ENCODE peak calls at places on chromosomes 11 and 22, in six cellular contexts. E, G, P, O, M and L are unnamed samples.
A peak's percentile ranks its signal among the peaks of the same experiment; 100 is the strongest.

GRCh38 chr11:12066056-12066798 is 44.2 kb upstream of the MICAL2 start:
- DNase-seq in E (no peak), G (no peak), P (no peak), O (no peak), M (no peak), L (no peak)

GRCh38 chr11:76742912-76743311 is 40.2 kb upstream of the TSKU start:
- DNase-seq in E (no peak), G (no peak), P (no peak), O (no peak), M (no peak), L (no peak)

GRCh38 chr22:45688606-45689080 is 17.0 kb downstream of the ATXN10 start:
- DNase-seq in E (no peak), G (no peak), P (no peak), O (no peak), M (no peak), L (no peak)

GRCh38 chr22:27382947-27383346 is 418.6 kb downstream of the MN1 start:
- DNase-seq in E (no peak), G (no peak), P (no peak), O (no peak), M (no peak), L (no peak)

GRCh38 chr11:46001427-46002049 is 79.1 kb downstream of the LARGE2 start:
- DNase-seq in E (no peak), G (no peak), P (no peak), O (no peak), M (no peak), L (no peak)

GRCh38 chr22:20055654-20056053 is 24.4 kb upstream of the DGCR8 start:
- DNase-seq in E (no peak), G (no peak), P (no peak), O (no peak), M (no peak), L (no peak)

GRCh38 chr11:117703209-117703608 is 93.8 kb downstream of the DSCAML1 start:
- DNase-seq in E (no peak), G (no peak), P (no peak), O (no peak), M (no peak), L (no peak)

GRCh38 chr22:37499006-37499707 is 13.0 kb upstream of the MFNG start:
- DNase-seq in E (no peak), G (no peak), P (no peak), O (no peak), M (no peak), L (no peak)

GRCh38 chr11:70863186-70863585 is 389.2 kb downstream of the SHANK2 start:
- DNase-seq in E (no peak), G (no peak), P (no peak), O (no peak), M (no peak), L (no peak)

GRCh38 chr11:47177229-47177845 is 658 bp upstream of the ARFGAP2 start:
- DNase-seq in E (peak; percentile 58), G (peak; percentile 78), P (peak; percentile 74), O (peak; percentile 84), M (peak; percentile 66), L (no peak)

GRCh38 chr11:102447193-102447592 is 5.4 kb downstream of the TMEM123 start:
- DNase-seq in E (no peak), G (no peak), P (no peak), O (no peak), M (no peak), L (no peak)

GRCh38 chr11:82858556-82859091 is 41.6 kb downstream of the PRCP start:
- DNase-seq in E (no peak), G (no peak), P (no peak), O (no peak), M (no peak), L (no peak)

GRCh38 chr11:86181379-86181778 is 63.2 kb upstream of the EED start:
- DNase-seq in E (no peak), G (no peak), P (no peak), O (no peak), M (no peak), L (no peak)

GRCh38 chr22:39967996-39968968 is 8.1 kb downstream of the TMA7B start:
- DNase-seq in E (no peak), G (no peak), P (no peak), O (no peak), M (no peak), L (no peak)

GRCh38 chr22:49566141-49566541 is 261.5 kb downstream of the BRD1 start:
- DNase-seq in E (no peak), G (no peak), P (no peak), O (no peak), M (no peak), L (no peak)

GRCh38 chr22:49724030-49724892 is 103.4 kb downstream of the BRD1 start:
- DNase-seq in E (no peak), G (no peak), P (no peak), O (no peak), M (no peak), L (no peak)

GRCh38 chr11:129144256-129144655 is 47.9 kb downstream of the ARHGAP32 start:
- DNase-seq in E (no peak), G (no peak), P (no peak), O (no peak), M (no peak), L (no peak)

GRCh38 chr11:59545179-59546020 is 34.1 kb downstream of the OR4D9 start:
- DNase-seq in E (no peak), G (peak; percentile 88), P (no peak), O (no peak), M (no peak), L (no peak)

GRCh38 chr11:80944758-80945157 is 1503.9 kb upstream of the TENM4 start:
- DNase-seq in E (no peak), G (no peak), P (no peak), O (no peak), M (no peak), L (no peak)

GRCh38 chr22:29914165-29914564 is 31.2 kb downstream of the MTMR3 start:
- DNase-seq in E (no peak), G (no peak), P (no peak), O (no peak), M (no peak), L (no peak)

GRCh38 chr11:111917312-111917711 is 1.4 kb upstream of the C11orf52 start:
- DNase-seq in E (no peak), G (no peak), P (no peak), O (no peak), M (no peak), L (no peak)

GRCh38 chr11:78223320-78223954 is 34.7 kb downstream of the USP35 start:
- DNase-seq in E (no peak), G (peak; percentile 10), P (no peak), O (peak; percentile 60), M (no peak), L (no peak)

GRCh38 chr22:42544686-42545085 is 9.1 kb upstream of the SERHL2 start:
- DNase-seq in E (no peak), G (no peak), P (no peak), O (no peak), M (no peak), L (no peak)